ENCODE peak calls at places on chromosomes 6 and 20, in seven cellular contexts. One of them, this sample, is unnamed. For H3K36me3 and H3K4me1, the result is how much of the 10 kb centered on the place peaks cover.

GRCh38 chr20:23320317-23320716 is 30.3 kb upstream of the NXT1 start:
- DNase-seq in thoracic aorta: no peak
- DNase-seq in fibroblast of lung: no peak
- DNase-seq in uterus: no peak
- DNase-seq in body of pancreas: no peak
- DNase-seq in pancreas: no peak
- DNase-seq in tibial artery: no peak
- DNase-seq in this sample: peak

GRCh38 chr6:37566209-37566859 is 66.6 kb upstream of the CCDC167 start:
- DNase-seq in thoracic aorta: no peak
- DNase-seq in fibroblast of lung: peak
- DNase-seq in uterus: peak
- DNase-seq in body of pancreas: peak
- DNase-seq in pancreas: peak
- DNase-seq in tibial artery: no peak
- DNase-seq in this sample: peak

GRCh38 chr20:47596003-47596571 is 94.4 kb downstream of the NCOA3 start:
- DNase-seq in thoracic aorta: no peak
- DNase-seq in fibroblast of lung: no peak
- DNase-seq in uterus: no peak
- DNase-seq in body of pancreas: no peak
- DNase-seq in pancreas: no peak
- DNase-seq in tibial artery: no peak
- DNase-seq in this sample: no peak

GRCh38 chr20:15547109-15547508 is 1026.1 kb downstream of the KIF16B start:
- DNase-seq in thoracic aorta: no peak
- DNase-seq in fibroblast of lung: no peak
- DNase-seq in uterus: no peak
- DNase-seq in body of pancreas: no peak
- DNase-seq in pancreas: no peak
- DNase-seq in tibial artery: no peak
- DNase-seq in this sample: no peak

GRCh38 chr20:33894798-33895197 is 83.7 kb downstream of the CHMP4B start:
- DNase-seq in thoracic aorta: no peak
- DNase-seq in fibroblast of lung: no peak
- DNase-seq in uterus: no peak
- DNase-seq in body of pancreas: no peak
- DNase-seq in pancreas: no peak
- DNase-seq in tibial artery: no peak
- DNase-seq in this sample: no peak

GRCh38 chr6:136134751-136135150 is 115.4 kb downstream of the MTFR2 start:
- DNase-seq in thoracic aorta: no peak
- DNase-seq in fibroblast of lung: no peak
- DNase-seq in uterus: no peak
- DNase-seq in body of pancreas: no peak
- DNase-seq in pancreas: no peak
- DNase-seq in tibial artery: no peak
- DNase-seq in this sample: no peak

GRCh38 chr20:37395921-37396519 is 50.1 kb downstream of the SRC start:
- DNase-seq in thoracic aorta: no peak
- DNase-seq in fibroblast of lung: peak
- DNase-seq in uterus: no peak
- DNase-seq in body of pancreas: no peak
- DNase-seq in pancreas: peak
- DNase-seq in tibial artery: no peak
- DNase-seq in this sample: peak

GRCh38 chr20:35901678-35902544 is 52.4 kb downstream of the SCAND1 start:
- DNase-seq in thoracic aorta: no peak
- DNase-seq in fibroblast of lung: peak
- DNase-seq in uterus: no peak
- DNase-seq in body of pancreas: no peak
- DNase-seq in pancreas: no peak
- DNase-seq in tibial artery: no peak
- DNase-seq in this sample: peak

GRCh38 chr6:163919652-163920051 is 505.1 kb downstream of the QKI start:
- DNase-seq in thoracic aorta: no peak
- DNase-seq in fibroblast of lung: no peak
- DNase-seq in uterus: no peak
- DNase-seq in body of pancreas: no peak
- DNase-seq in pancreas: no peak
- DNase-seq in tibial artery: no peak
- DNase-seq in this sample: no peak

GRCh38 chr6:166928644-166929515 is 27.5 kb downstream of the RNASET2 start:
- DNase-seq in thoracic aorta: no peak
- DNase-seq in fibroblast of lung: no peak
- DNase-seq in uterus: no peak
- DNase-seq in body of pancreas: no peak
- DNase-seq in pancreas: no peak
- DNase-seq in tibial artery: no peak
- DNase-seq in this sample: no peak

GRCh38 chr6:167907837-167908681 is 81.3 kb downstream of the AFDN start:
- DNase-seq in thoracic aorta: no peak
- DNase-seq in fibroblast of lung: peak
- DNase-seq in uterus: no peak
- DNase-seq in body of pancreas: peak
- DNase-seq in pancreas: no peak
- DNase-seq in tibial artery: no peak
- DNase-seq in this sample: no peak

GRCh38 chr20:25571240-25571639 is 14.1 kb downstream of the NINL start:
- DNase-seq in thoracic aorta: no peak
- DNase-seq in fibroblast of lung: no peak
- DNase-seq in uterus: no peak
- DNase-seq in body of pancreas: no peak
- DNase-seq in pancreas: no peak
- DNase-seq in tibial artery: no peak
- DNase-seq in this sample: no peak

GRCh38 chr6:168133707-168134398 is 54.8 kb upstream of the FRMD1 start:
- DNase-seq in thoracic aorta: no peak
- DNase-seq in fibroblast of lung: no peak
- DNase-seq in uterus: no peak
- DNase-seq in body of pancreas: no peak
- DNase-seq in pancreas: no peak
- DNase-seq in tibial artery: no peak
- DNase-seq in this sample: no peak

GRCh38 chr20:59676126-59676876 is 72.0 kb downstream of the PHACTR3 start:
- DNase-seq in thoracic aorta: no peak
- DNase-seq in fibroblast of lung: no peak
- DNase-seq in uterus: no peak
- DNase-seq in body of pancreas: no peak
- DNase-seq in pancreas: no peak
- DNase-seq in tibial artery: no peak
- DNase-seq in this sample: no peak

GRCh38 chr6:54059683-54060082 is 51.6 kb upstream of the MLIP start:
- DNase-seq in thoracic aorta: no peak
- DNase-seq in fibroblast of lung: no peak
- DNase-seq in uterus: no peak
- DNase-seq in body of pancreas: no peak
- DNase-seq in pancreas: no peak
- DNase-seq in tibial artery: no peak
- DNase-seq in this sample: no peak

GRCh38 chr6:141548969-141549368 is 583.8 kb upstream of the GJE1 start:
- DNase-seq in thoracic aorta: no peak
- DNase-seq in fibroblast of lung: peak
- DNase-seq in uterus: no peak
- DNase-seq in body of pancreas: no peak
- DNase-seq in pancreas: no peak
- DNase-seq in tibial artery: no peak
- DNase-seq in this sample: no peak

GRCh38 chr20:709421-709820 is 33.8 kb upstream of the SCRT2 start:
- DNase-seq in thoracic aorta: no peak
- DNase-seq in fibroblast of lung: no peak
- DNase-seq in uterus: no peak
- DNase-seq in body of pancreas: peak
- DNase-seq in pancreas: peak
- DNase-seq in tibial artery: no peak
- DNase-seq in this sample: no peak

GRCh38 chr6:29678114-29678513 is 2.8 kb downstream of the ZFP57 start:
- DNase-seq in thoracic aorta: no peak
- DNase-seq in fibroblast of lung: no peak
- DNase-seq in uterus: no peak
- DNase-seq in body of pancreas: no peak
- DNase-seq in pancreas: no peak
- DNase-seq in tibial artery: no peak
- DNase-seq in this sample: no peak

GRCh38 chr20:8764289-8764962 is 304.5 kb upstream of the PLCB4 start:
- DNase-seq in thoracic aorta: no peak
- DNase-seq in fibroblast of lung: peak
- DNase-seq in uterus: no peak
- DNase-seq in body of pancreas: no peak
- DNase-seq in pancreas: no peak
- DNase-seq in tibial artery: no peak
- DNase-seq in this sample: no peak

GRCh38 chr20:57089701-57090144 is 176.7 kb downstream of the BMP7 start:
- DNase-seq in thoracic aorta: no peak
- DNase-seq in fibroblast of lung: peak
- DNase-seq in uterus: peak
- DNase-seq in body of pancreas: peak
- DNase-seq in pancreas: peak
- DNase-seq in tibial artery: no peak
- DNase-seq in this sample: peak

GRCh38 chr6:168534265-168534664 is 93.3 kb downstream of the SMOC2 start:
- DNase-seq in thoracic aorta: no peak
- DNase-seq in fibroblast of lung: no peak
- DNase-seq in uterus: no peak
- DNase-seq in body of pancreas: no peak
- DNase-seq in pancreas: no peak
- DNase-seq in tibial artery: no peak
- DNase-seq in this sample: no peak

GRCh38 chr6:17583811-17584210 is 16.3 kb upstream of the FAM8A1 start:
- DNase-seq in thoracic aorta: no peak
- DNase-seq in fibroblast of lung: peak
- DNase-seq in uterus: no peak
- DNase-seq in body of pancreas: peak
- DNase-seq in pancreas: no peak
- DNase-seq in tibial artery: peak
- DNase-seq in this sample: peak

GRCh38 chr6:5936611-5937010 is 70.1 kb downstream of the NRN1 start:
- DNase-seq in thoracic aorta: no peak
- DNase-seq in fibroblast of lung: no peak
- DNase-seq in uterus: no peak
- DNase-seq in body of pancreas: no peak
- DNase-seq in pancreas: no peak
- DNase-seq in tibial artery: no peak
- DNase-seq in this sample: peak

GRCh38 chr20:18176318-18176785 is 38.7 kb downstream of the KAT14 start:
- DNase-seq in thoracic aorta: no peak
- DNase-seq in fibroblast of lung: peak
- DNase-seq in uterus: no peak
- DNase-seq in body of pancreas: no peak
- DNase-seq in pancreas: no peak
- DNase-seq in tibial artery: no peak
- DNase-seq in this sample: no peak

DNA sequence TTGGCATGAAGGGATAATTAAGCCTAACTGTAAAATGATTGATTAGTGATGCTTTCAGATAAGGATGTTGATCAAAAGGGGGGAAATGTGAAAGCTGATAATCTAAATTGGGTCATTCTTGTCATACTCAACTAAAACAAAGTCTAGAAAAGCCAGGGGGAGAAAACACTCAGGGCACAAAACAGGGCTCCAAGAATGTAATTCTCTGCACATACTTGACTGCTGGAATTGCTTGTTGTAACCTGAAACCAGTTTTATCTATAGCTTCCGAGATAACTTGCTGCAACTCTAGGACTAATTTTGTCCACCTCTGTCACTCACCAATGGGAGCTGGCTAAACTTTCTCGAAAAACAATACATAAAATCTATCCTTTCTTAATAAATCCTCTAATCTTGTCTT is 310.3 kb downstream of the CLVS2 start:
- DNase-seq in thoracic aorta: no peak
- DNase-seq in fibroblast of lung: no peak
- DNase-seq in uterus: no peak
- DNase-seq in body of pancreas: no peak
- DNase-seq in pancreas: no peak
- DNase-seq in tibial artery: no peak
- DNase-seq in this sample: no peak
- H3K4me3 ChIP-seq in thoracic aorta: no peak
- H3K4me3 ChIP-seq in fibroblast of lung: no peak
- H3K4me3 ChIP-seq in uterus: no peak
- H3K4me3 ChIP-seq in body of pancreas: no peak
- H3K4me3 ChIP-seq in pancreas: no peak
- H3K4me3 ChIP-seq in tibial artery: no peak
- H3K4me3 ChIP-seq in this sample: no peak

GRCh38 chr6:7888587-7889357 is 21.8 kb downstream of the TXNDC5 start:
- DNase-seq in thoracic aorta: no peak
- DNase-seq in fibroblast of lung: no peak
- DNase-seq in uterus: no peak
- DNase-seq in body of pancreas: no peak
- DNase-seq in pancreas: no peak
- DNase-seq in tibial artery: no peak
- DNase-seq in this sample: no peak
- H3K36me3 ChIP-seq in thoracic aorta: half or more
- H3K36me3 ChIP-seq in fibroblast of lung: under half
- H3K36me3 ChIP-seq in uterus: under half
- H3K36me3 ChIP-seq in body of pancreas: under half
- H3K36me3 ChIP-seq in pancreas: under half
- H3K36me3 ChIP-seq in tibial artery: half or more
- H3K36me3 ChIP-seq in this sample: under half

GRCh38 chr6:56863366-56863765 is 91.5 kb upstream of the BEND6 start:
- DNase-seq in thoracic aorta: no peak
- DNase-seq in fibroblast of lung: peak
- DNase-seq in uterus: no peak
- DNase-seq in body of pancreas: no peak
- DNase-seq in pancreas: no peak
- DNase-seq in tibial artery: no peak
- DNase-seq in this sample: peak
- H3K4me1 ChIP-seq in thoracic aorta: under half
- H3K4me1 ChIP-seq in fibroblast of lung: half or more
- H3K4me1 ChIP-seq in uterus: under half
- H3K4me1 ChIP-seq in body of pancreas: under half
- H3K4me1 ChIP-seq in pancreas: under half
- H3K4me1 ChIP-seq in tibial artery: under half
- H3K4me1 ChIP-seq in this sample: under half

DNA sequence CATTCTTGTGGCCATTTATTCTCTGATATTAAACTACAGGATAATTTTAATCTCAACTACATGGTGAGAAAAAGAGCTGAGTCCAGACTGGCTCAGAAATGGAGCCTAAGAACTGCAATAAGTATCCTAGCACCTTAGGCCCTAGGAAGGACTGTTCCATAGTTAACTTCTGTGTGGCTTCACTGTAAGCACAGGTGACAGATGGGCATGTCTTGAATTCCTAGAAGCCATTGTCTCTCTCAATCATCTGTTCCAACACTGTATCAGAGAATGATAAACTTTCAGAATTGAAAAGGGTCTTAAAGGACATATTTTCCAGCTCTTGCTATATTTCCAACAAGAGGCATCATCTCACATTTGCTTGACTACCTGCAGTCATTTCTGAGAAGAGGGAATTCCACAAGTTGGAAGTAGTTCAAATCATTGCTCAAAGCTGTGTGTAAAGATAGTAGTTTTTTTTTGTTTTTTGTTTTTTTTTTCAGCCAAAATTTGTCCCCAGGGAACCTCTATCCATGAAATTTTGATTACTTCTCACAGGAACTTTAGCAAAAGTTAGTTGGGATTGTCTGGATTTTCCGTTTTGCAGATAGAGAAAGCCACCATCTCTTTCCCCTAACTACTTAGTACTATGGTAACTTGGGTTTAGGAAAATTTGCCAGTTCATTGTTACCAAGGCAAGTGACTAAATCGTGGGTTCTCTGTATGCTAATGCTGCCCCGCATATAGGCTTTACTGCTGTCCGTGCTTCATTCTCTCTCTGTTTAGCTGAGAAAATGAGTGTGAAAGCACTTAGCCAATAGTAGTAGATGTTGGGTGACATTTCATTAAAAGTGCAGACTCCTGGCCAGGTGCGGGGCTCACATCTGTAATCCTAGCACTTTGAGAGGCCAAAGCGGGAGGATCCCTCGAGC is 47.2 kb downstream of the KCNS1 start:
- DNase-seq in thoracic aorta: no peak
- DNase-seq in fibroblast of lung: no peak
- DNase-seq in uterus: no peak
- DNase-seq in body of pancreas: no peak
- DNase-seq in pancreas: no peak
- DNase-seq in tibial artery: no peak
- DNase-seq in this sample: no peak
- H3K4me3 ChIP-seq in thoracic aorta: no peak
- H3K4me3 ChIP-seq in fibroblast of lung: no peak
- H3K4me3 ChIP-seq in uterus: no peak
- H3K4me3 ChIP-seq in body of pancreas: no peak
- H3K4me3 ChIP-seq in pancreas: no peak
- H3K4me3 ChIP-seq in tibial artery: no peak
- H3K4me3 ChIP-seq in this sample: no peak

This sample was measured in SJCRH30.